ENCODE peak calls at places on chromosomes 11 and 22, in six cellular contexts. F is left cardiac atrium; I is activated CD4-positive, CD25-positive, alpha-beta regulatory T cell; K is NCI-H460; R is stimulated activated CD4-positive, alpha-beta T cell treated with anti-CD3 and anti-CD28 coated beads, Interleukin-12 subunit alpha, Interleukin-12 subunit beta, amount 100 ng/mL, for 24 hours; J is EH. Y is an unnamed sample.

GRCh38 chr11:113014262-113014661 is 53.0 kb downstream of the NCAM1 start:
- DNase-seq in F (no peak), I (no peak), K (no peak), R (no peak), J (peak; percentile 19), Y (no peak)

GRCh38 chr11:128948583-128948982 is 5.9 kb upstream of the TP53AIP1 start:
- DNase-seq in F (no peak), I (no peak), K (no peak), R (no peak), J (no peak), Y (no peak)

GRCh38 chr11:57901278-57901677 is 122.4 kb upstream of the OR9Q1 start:
- DNase-seq in F (no peak), I (no peak), K (no peak), R (no peak), J (no peak), Y (no peak)

GRCh38 chr11:134789104-134789503 is 377.1 kb upstream of the B3GAT1 start:
- DNase-seq in F (no peak), I (no peak), K (no peak), R (no peak), J (no peak), Y (no peak)

GRCh38 chr11:1853376-1854131 is 670 bp downstream of the LSP1 start:
- DNase-seq in F (no peak), I (no peak), K (no peak), R (no peak), J (no peak), Y (no peak)

GRCh38 chr22:31296258-31296657 is 4.0 kb upstream of the PIK3IP1 start:
- DNase-seq in F (no peak), I (no peak), K (no peak), R (no peak), J (peak; percentile 53), Y (no peak)

GRCh38 chr11:1784761-1785650 is 21.3 kb upstream of the CTSD start:
- DNase-seq in F (no peak), I (no peak), K (no peak), R (no peak), J (no peak), Y (no peak)

GRCh38 chr11:2671748-2672147 is 28.0 kb downstream of the KCNQ1OT1 start:
- DNase-seq in F (no peak), I (no peak), K (no peak), R (no peak), J (no peak), Y (no peak)

GRCh38 chr11:123719452-123719851 is 22.0 kb downstream of the ZNF202 start:
- DNase-seq in F (no peak), I (no peak), K (peak; percentile 34), R (no peak), J (peak; percentile 60), Y (no peak)

GRCh38 chr11:44774131-44774530 is 47.4 kb downstream of the TSPAN18 start:
- DNase-seq in F (peak; percentile 75), I (no peak), K (no peak), R (no peak), J (no peak), Y (no peak)

GRCh38 chr11:116543099-116543498 is 229.7 kb downstream of the BUD13 start:
- DNase-seq in F (no peak), I (no peak), K (no peak), R (no peak), J (no peak), Y (no peak)

GRCh38 chr11:125464266-125464662 is 31.8 kb downstream of the FEZ1 start:
- DNase-seq in F (no peak), I (no peak), K (no peak), R (no peak), J (peak; percentile 32), Y (no peak)

GRCh38 chr11:76654310-76654851 is 16.2 kb downstream of the LRRC32 start:
- DNase-seq in F (peak; percentile 81), I (no peak), K (no peak), R (no peak), J (peak; percentile 78), Y (no peak)

GRCh38 chr11:68314203-68314885 is 2.0 kb downstream of the LRP5 start:
- DNase-seq in F (no peak), I (no peak), K (no peak), R (no peak), J (peak; percentile 19), Y (no peak)

GRCh38 chr22:17258015-17258827 is 39.0 kb upstream of the ADA2 start:
- DNase-seq in F (no peak), I (peak; percentile 4), K (no peak), R (peak; percentile 60), J (no peak), Y (peak; percentile 97)

GRCh38 chr11:65454311-65454695 is 31.7 kb downstream of the NEAT1 start:
- DNase-seq in F (peak; percentile 23), I (no peak), K (no peak), R (no peak), J (peak; percentile 85), Y (no peak)

GRCh38 chr22:37855462-37855861 is 6.2 kb downstream of the EIF3L start:
- DNase-seq in F (no peak), I (no peak), K (no peak), R (no peak), J (no peak), Y (no peak)

GRCh38 chr22:40533712-40534378 is 102.7 kb downstream of the MRTFA start:
- DNase-seq in F (no peak), I (no peak), K (no peak), R (peak; percentile 36), J (peak; percentile 90), Y (peak; percentile 78)

GRCh38 chr11:45801723-45802315 is 3.1 kb upstream of the SLC35C1 start:
- DNase-seq in F (no peak), I (no peak), K (no peak), R (no peak), J (peak; percentile 39), Y (no peak)

GRCh38 chr11:134518616-134519389 is 106.8 kb upstream of the B3GAT1 start:
- DNase-seq in F (no peak), I (no peak), K (no peak), R (no peak), J (no peak), Y (no peak)

GRCh38 chr11:8281266-8281665 is 17.6 kb upstream of the LMO1 start:
- DNase-seq in F (no peak), I (no peak), K (no peak), R (no peak), J (no peak), Y (no peak)

GRCh38 chr22:16789860-16790493 is 35.2 kb downstream of the XKR3 start:
- DNase-seq in F (no peak), I (no peak), K (no peak), R (no peak), J (no peak), Y (no peak)

GRCh38 chr11:88469828-88470227 is 132.3 kb upstream of the CTSC start:
- DNase-seq in F (no peak), I (no peak), K (no peak), R (no peak), J (peak; percentile 24), Y (no peak)

GRCh38 chr11:95989216-95989615 is 65.3 kb upstream of the MTMR2 start:
- DNase-seq in F (no peak), I (no peak), K (no peak), R (no peak), J (no peak), Y (no peak)

GRCh38 chr11:46275964-46276641 is 1.4 kb upstream of the CREB3L1 start:
- DNase-seq in F (no peak), I (no peak), K (no peak), R (no peak), J (no peak), Y (no peak)

GRCh38 chr11:65132988-65133700 is 1.2 kb downstream of the SYVN1 start:
- DNase-seq in F (peak; percentile 46), I (no peak), K (no peak), R (peak; percentile 66), J (peak; percentile 33), Y (peak; percentile 65)

GRCh38 chr11:7490535-7490934 is 5.2 kb downstream of the OLFML1 start:
- DNase-seq in F (no peak), I (no peak), K (no peak), R (no peak), J (no peak), Y (no peak)

GRCh38 chr11:16166571-16166970 is 189.8 kb downstream of the SOX6 start:
- DNase-seq in F (no peak), I (no peak), K (no peak), R (no peak), J (peak; percentile 69), Y (no peak)

GRCh38 chr11:66022401-66023185 is 3.7 kb downstream of the CATSPER1 start:
- DNase-seq in F (peak; percentile 76), I (peak; percentile 82), K (peak; percentile 40), R (peak; percentile 80), J (peak; percentile 66), Y (no peak)

Y was measured in GM12864.